ENCODE peak calls at places on chromosomes 6 and 20, in seven cellular contexts. One of them, this sample, is unnamed.

GRCh38 chr20:15700147-15700765 is 873.0 kb downstream of the KIF16B start:
- DNase-seq in A673: no peak
- DNase-seq in cardiac fibroblast: no peak
- DNase-seq in AG04450: no peak
- DNase-seq in astrocyte of the spinal cord: no peak
- DNase-seq in omental fat pad: no peak
- DNase-seq in left lung: no peak
- DNase-seq in this sample: no peak

GRCh38 chr20:20407891-20408805 is 40.2 kb downstream of the INSM1 start:
- DNase-seq in cardiac fibroblast: peak
- DNase-seq in AG04450: no peak
- DNase-seq in A673: peak
- DNase-seq in left lung: no peak
- DNase-seq in omental fat pad: no peak
- DNase-seq in astrocyte of the spinal cord: no peak
- DNase-seq in this sample: no peak

GRCh38 chr6:156455847-156456246 is 321.3 kb upstream of the ARID1B start:
- DNase-seq in astrocyte of the spinal cord: no peak
- DNase-seq in AG04450: no peak
- DNase-seq in A673: no peak
- DNase-seq in left lung: no peak
- DNase-seq in omental fat pad: no peak
- DNase-seq in cardiac fibroblast: no peak
- DNase-seq in this sample: no peak

GRCh38 chr6:8420031-8420588 is 15.2 kb downstream of the SLC35B3 start:
- DNase-seq in astrocyte of the spinal cord: no peak
- DNase-seq in cardiac fibroblast: no peak
- DNase-seq in omental fat pad: no peak
- DNase-seq in A673: no peak
- DNase-seq in left lung: no peak
- DNase-seq in AG04450: no peak
- DNase-seq in this sample: no peak

GRCh38 chr20:50242863-50243609 is 52.4 kb downstream of the CEBPB start:
- DNase-seq in cardiac fibroblast: no peak
- DNase-seq in left lung: no peak
- DNase-seq in astrocyte of the spinal cord: peak
- DNase-seq in AG04450: no peak
- DNase-seq in omental fat pad: no peak
- DNase-seq in A673: no peak
- DNase-seq in this sample: no peak

GRCh38 chr6:160252073-160252809 is 6.4 kb downstream of the SLC22A2 start:
- DNase-seq in astrocyte of the spinal cord: no peak
- DNase-seq in cardiac fibroblast: no peak
- DNase-seq in A673: no peak
- DNase-seq in omental fat pad: no peak
- DNase-seq in left lung: no peak
- DNase-seq in AG04450: no peak
- DNase-seq in this sample: no peak

GRCh38 chr20:52572687-52573086 is 381.1 kb upstream of the ZFP64 start:
- DNase-seq in A673: peak
- DNase-seq in omental fat pad: no peak
- DNase-seq in astrocyte of the spinal cord: peak
- DNase-seq in AG04450: no peak
- DNase-seq in left lung: no peak
- DNase-seq in cardiac fibroblast: peak
- DNase-seq in this sample: no peak

GRCh38 chr20:29873946-29874345 is 1383.5 kb upstream of the DEFB115 start:
- DNase-seq in left lung: peak
- DNase-seq in astrocyte of the spinal cord: peak
- DNase-seq in A673: peak
- DNase-seq in AG04450: no peak
- DNase-seq in cardiac fibroblast: peak
- DNase-seq in omental fat pad: no peak
- DNase-seq in this sample: peak

GRCh38 chr6:8483650-8484049 is 48.3 kb upstream of the SLC35B3 start:
- DNase-seq in omental fat pad: no peak
- DNase-seq in left lung: no peak
- DNase-seq in AG04450: no peak
- DNase-seq in cardiac fibroblast: no peak
- DNase-seq in A673: no peak
- DNase-seq in astrocyte of the spinal cord: no peak
- DNase-seq in this sample: no peak

GRCh38 chr6:31888281-31889258 is 8.9 kb downstream of the EHMT2 start:
- DNase-seq in omental fat pad: no peak
- DNase-seq in AG04450: no peak
- DNase-seq in astrocyte of the spinal cord: no peak
- DNase-seq in A673: peak
- DNase-seq in left lung: no peak
- DNase-seq in cardiac fibroblast: peak
- DNase-seq in this sample: no peak

GRCh38 chr20:20498081-20498861 is 130.4 kb downstream of the INSM1 start:
- DNase-seq in cardiac fibroblast: no peak
- DNase-seq in left lung: no peak
- DNase-seq in astrocyte of the spinal cord: peak
- DNase-seq in omental fat pad: no peak
- DNase-seq in AG04450: no peak
- DNase-seq in A673: peak
- DNase-seq in this sample: no peak

GRCh38 chr20:31710423-31711250 is 12.0 kb downstream of the BCL2L1 start:
- DNase-seq in A673: no peak
- DNase-seq in AG04450: no peak
- DNase-seq in astrocyte of the spinal cord: no peak
- DNase-seq in omental fat pad: no peak
- DNase-seq in cardiac fibroblast: no peak
- DNase-seq in left lung: peak
- DNase-seq in this sample: no peak

GRCh38 chr6:7240351-7240750 is 72.6 kb downstream of the SSR1 start:
- DNase-seq in cardiac fibroblast: no peak
- DNase-seq in left lung: peak
- DNase-seq in A673: no peak
- DNase-seq in AG04450: no peak
- DNase-seq in astrocyte of the spinal cord: no peak
- DNase-seq in omental fat pad: no peak
- DNase-seq in this sample: no peak

GRCh38 chr6:13194852-13195251 is 133.5 kb downstream of the TBC1D7 start:
- DNase-seq in cardiac fibroblast: peak
- DNase-seq in AG04450: peak
- DNase-seq in left lung: peak
- DNase-seq in A673: peak
- DNase-seq in astrocyte of the spinal cord: peak
- DNase-seq in omental fat pad: no peak
- DNase-seq in this sample: no peak

GRCh38 chr6:146666909-146667308 is 68.1 kb downstream of the ADGB start:
- DNase-seq in AG04450: no peak
- DNase-seq in left lung: no peak
- DNase-seq in A673: no peak
- DNase-seq in omental fat pad: no peak
- DNase-seq in cardiac fibroblast: no peak
- DNase-seq in astrocyte of the spinal cord: no peak
- DNase-seq in this sample: no peak

GRCh38 chr20:25318471-25319240 is 70.8 kb downstream of the PYGB start:
- DNase-seq in left lung: peak
- DNase-seq in cardiac fibroblast: no peak
- DNase-seq in AG04450: no peak
- DNase-seq in astrocyte of the spinal cord: no peak
- DNase-seq in omental fat pad: peak
- DNase-seq in A673: no peak
- DNase-seq in this sample: no peak

GRCh38 chr20:25320035-25320800 is 70.4 kb downstream of the ABHD12 start:
- DNase-seq in A673: no peak
- DNase-seq in left lung: no peak
- DNase-seq in astrocyte of the spinal cord: no peak
- DNase-seq in omental fat pad: peak
- DNase-seq in cardiac fibroblast: no peak
- DNase-seq in AG04450: no peak
- DNase-seq in this sample: peak

GRCh38 chr20:25317351-25318075 is 69.6 kb downstream of the PYGB start:
- DNase-seq in cardiac fibroblast: no peak
- DNase-seq in AG04450: no peak
- DNase-seq in left lung: peak
- DNase-seq in A673: no peak
- DNase-seq in omental fat pad: peak
- DNase-seq in astrocyte of the spinal cord: no peak
- DNase-seq in this sample: no peak

GRCh38 chr20:25321262-25321831 is 69.3 kb downstream of the ABHD12 start:
- DNase-seq in astrocyte of the spinal cord: no peak
- DNase-seq in left lung: no peak
- DNase-seq in cardiac fibroblast: no peak
- DNase-seq in AG04450: no peak
- DNase-seq in omental fat pad: no peak
- DNase-seq in A673: no peak
- DNase-seq in this sample: peak

GRCh38 chr20:25319241-25320034 is 71.2 kb downstream of the ABHD12 start:
- DNase-seq in A673: no peak
- DNase-seq in omental fat pad: peak
- DNase-seq in AG04450: no peak
- DNase-seq in cardiac fibroblast: no peak
- DNase-seq in astrocyte of the spinal cord: no peak
- DNase-seq in left lung: peak
- DNase-seq in this sample: no peak
- TF ChIP-seq CTCF in A673: no peak
- TF ChIP-seq CTCF in omental fat pad: no peak
- TF ChIP-seq CTCF in AG04450: no peak
- TF ChIP-seq CTCF in cardiac fibroblast: no peak
- TF ChIP-seq CTCF in astrocyte of the spinal cord: no peak
- TF ChIP-seq CTCF in left lung: no peak
- TF ChIP-seq CTCF in this sample: no peak

GRCh38 chr6:41695825-41696224 is 39.6 kb downstream of the TFEB start:
- DNase-seq in left lung: no peak
- DNase-seq in AG04450: no peak
- DNase-seq in cardiac fibroblast: no peak
- DNase-seq in astrocyte of the spinal cord: no peak
- DNase-seq in A673: no peak
- DNase-seq in omental fat pad: no peak
- DNase-seq in this sample: no peak

GRCh38 chr6:41693866-41694265 is 41.5 kb downstream of the TFEB start:
- DNase-seq in cardiac fibroblast: no peak
- DNase-seq in astrocyte of the spinal cord: no peak
- DNase-seq in omental fat pad: no peak
- DNase-seq in AG04450: no peak
- DNase-seq in left lung: no peak
- DNase-seq in A673: no peak
- DNase-seq in this sample: no peak

GRCh38 chr6:41696788-41697187 is 38.6 kb downstream of the TFEB start:
- DNase-seq in cardiac fibroblast: no peak
- DNase-seq in astrocyte of the spinal cord: no peak
- DNase-seq in omental fat pad: no peak
- DNase-seq in left lung: no peak
- DNase-seq in AG04450: no peak
- DNase-seq in A673: peak
- DNase-seq in this sample: no peak

GRCh38 chr6:41693281-41693838 is 42.0 kb downstream of the TFEB start:
- DNase-seq in cardiac fibroblast: no peak
- DNase-seq in astrocyte of the spinal cord: no peak
- DNase-seq in left lung: no peak
- DNase-seq in A673: no peak
- DNase-seq in omental fat pad: no peak
- DNase-seq in AG04450: no peak
- DNase-seq in this sample: no peak

GRCh38 chr6:41694815-41695536 is 40.4 kb downstream of the TFEB start:
- DNase-seq in omental fat pad: no peak
- DNase-seq in left lung: no peak
- DNase-seq in AG04450: no peak
- DNase-seq in astrocyte of the spinal cord: no peak
- DNase-seq in A673: no peak
- DNase-seq in cardiac fibroblast: peak
- DNase-seq in this sample: no peak
- TF ChIP-seq CTCF in omental fat pad: no peak
- TF ChIP-seq CTCF in left lung: no peak
- TF ChIP-seq CTCF in AG04450: peak
- TF ChIP-seq CTCF in astrocyte of the spinal cord: no peak
- TF ChIP-seq CTCF in A673: no peak
- TF ChIP-seq CTCF in cardiac fibroblast: peak
- TF ChIP-seq CTCF in this sample: no peak

GRCh38 chr6:105001063-105001462 is 44.2 kb downstream of the LIN28B start:
- DNase-seq in cardiac fibroblast: no peak
- DNase-seq in omental fat pad: no peak
- DNase-seq in AG04450: no peak
- DNase-seq in astrocyte of the spinal cord: no peak
- DNase-seq in A673: no peak
- DNase-seq in left lung: no peak
- DNase-seq in this sample: no peak

GRCh38 chr6:105001906-105002305 is 45.0 kb downstream of the LIN28B start:
- DNase-seq in cardiac fibroblast: no peak
- DNase-seq in astrocyte of the spinal cord: no peak
- DNase-seq in left lung: no peak
- DNase-seq in AG04450: no peak
- DNase-seq in A673: no peak
- DNase-seq in omental fat pad: no peak
- DNase-seq in this sample: no peak

GRCh38 chr6:104995989-104996617 is 39.2 kb downstream of the LIN28B start:
- DNase-seq in A673: peak
- DNase-seq in left lung: no peak
- DNase-seq in astrocyte of the spinal cord: peak
- DNase-seq in omental fat pad: no peak
- DNase-seq in cardiac fibroblast: peak
- DNase-seq in AG04450: no peak
- DNase-seq in this sample: no peak
- TF ChIP-seq CTCF in A673: peak
- TF ChIP-seq CTCF in left lung: no peak
- TF ChIP-seq CTCF in astrocyte of the spinal cord: no peak
- TF ChIP-seq CTCF in omental fat pad: no peak
- TF ChIP-seq CTCF in cardiac fibroblast: no peak
- TF ChIP-seq CTCF in AG04450: no peak
- TF ChIP-seq CTCF in this sample: no peak

DNA sequence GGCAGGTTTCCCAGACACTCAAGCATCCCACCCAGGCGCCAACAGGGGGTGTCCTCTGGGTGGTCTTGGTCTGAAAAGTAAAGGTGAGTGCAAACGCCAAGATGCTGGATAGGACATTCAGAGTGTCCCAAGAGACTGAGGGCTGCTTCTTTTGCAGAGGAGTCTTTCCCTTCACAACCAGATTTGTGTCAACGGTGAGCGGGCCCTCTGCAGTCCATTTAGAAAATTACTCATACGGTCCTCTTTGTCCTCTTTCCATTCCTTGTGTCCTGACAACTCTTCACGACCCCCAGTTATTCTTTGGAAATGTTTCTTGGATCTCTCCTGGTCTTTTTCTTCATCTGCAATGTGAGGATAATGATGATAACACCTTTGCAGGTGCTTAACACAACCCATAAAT is 257.8 kb downstream of the CDC5L start:
- DNase-seq in left lung: no peak
- DNase-seq in omental fat pad: no peak
- DNase-seq in AG04450: no peak
- DNase-seq in astrocyte of the spinal cord: no peak
- DNase-seq in cardiac fibroblast: no peak
- DNase-seq in A673: peak
- DNase-seq in this sample: no peak
- TF ChIP-seq CTCF in left lung: no peak
- TF ChIP-seq CTCF in omental fat pad: no peak
- TF ChIP-seq CTCF in AG04450: peak
- TF ChIP-seq CTCF in astrocyte of the spinal cord: peak
- TF ChIP-seq CTCF in cardiac fibroblast: no peak
- TF ChIP-seq CTCF in A673: peak
- TF ChIP-seq CTCF in this sample: no peak

GRCh38 chr6:19322691-19323470 is 514.3 kb upstream of the ID4 start:
- DNase-seq in cardiac fibroblast: no peak
- DNase-seq in omental fat pad: no peak
- DNase-seq in left lung: no peak
- DNase-seq in AG04450: no peak
- DNase-seq in A673: peak
- DNase-seq in astrocyte of the spinal cord: peak
- DNase-seq in this sample: no peak
- TF ChIP-seq CTCF in cardiac fibroblast: no peak
- TF ChIP-seq CTCF in omental fat pad: no peak
- TF ChIP-seq CTCF in left lung: no peak
- TF ChIP-seq CTCF in AG04450: no peak
- TF ChIP-seq CTCF in A673: no peak
- TF ChIP-seq CTCF in astrocyte of the spinal cord: no peak
- TF ChIP-seq CTCF in this sample: no peak

GRCh38 chr20:44851545-44851944 is 34.0 kb upstream of the YWHAB start:
- DNase-seq in astrocyte of the spinal cord: no peak
- DNase-seq in AG04450: no peak
- DNase-seq in A673: no peak
- DNase-seq in omental fat pad: no peak
- DNase-seq in left lung: no peak
- DNase-seq in cardiac fibroblast: no peak
- DNase-seq in this sample: no peak
- TF ChIP-seq CTCF in astrocyte of the spinal cord: no peak
- TF ChIP-seq CTCF in AG04450: no peak
- TF ChIP-seq CTCF in A673: no peak
- TF ChIP-seq CTCF in omental fat pad: no peak
- TF ChIP-seq CTCF in left lung: no peak
- TF ChIP-seq CTCF in cardiac fibroblast: no peak
- TF ChIP-seq CTCF in this sample: no peak

This sample was measured in mesothelial cell of epicardium.